ENCODE peak calls at places on chromosomes 6 and 20, in five cellular contexts. Y, E, W, B and L are unnamed samples.

GRCh38 chr6:75098709-75099108 is 107.1 kb downstream of the COL12A1 start:
- DNase-seq in W (no peak), B (peak), E (peak), Y (no peak), L (no peak)

GRCh38 chr6:55065020-55065419 is 109.3 kb upstream of the HCRTR2 start:
- DNase-seq in E (no peak), Y (no peak), W (no peak), B (no peak), L (no peak)

GRCh38 chr6:25777031-25777430 is 22.5 kb downstream of the SLC17A4 start:
- DNase-seq in E (no peak), Y (no peak), B (peak), W (no peak), L (no peak)

GRCh38 chr6:14584450-14584849 is 466.9 kb downstream of the CD83 start:
- DNase-seq in Y (no peak), E (no peak), B (no peak), W (no peak), L (no peak)

GRCh38 chr6:157300436-157300835 is 22.9 kb downstream of the TMEM242 start:
- DNase-seq in Y (no peak), W (no peak), E (no peak), B (no peak), L (no peak)

GRCh38 chr6:40832691-40833090 is 206.3 kb downstream of the UNC5CL start:
- DNase-seq in Y (no peak), B (no peak), W (no peak), E (no peak), L (no peak)

GRCh38 chr6:29561091-29561490 is 1.6 kb upstream of the UBD start:
- DNase-seq in E (no peak), B (no peak), Y (no peak), W (no peak), L (no peak)

GRCh38 chr6:165220030-165220429 is 89.4 kb downstream of the C6orf118 start:
- DNase-seq in E (no peak), W (no peak), B (no peak), Y (no peak), L (no peak)

GRCh38 chr6:137013738-137014602 is 30.8 kb downstream of the IL20RA start:
- DNase-seq in B (peak), W (no peak), Y (no peak), E (no peak), L (no peak)

GRCh38 chr6:87483929-87484328 is 11.2 kb downstream of the SLC35A1 start:
- DNase-seq in B (peak), Y (peak), W (no peak), E (no peak), L (no peak)

GRCh38 chr20:64106435-64106961 is 867 bp downstream of the NPBWR2 start:
- DNase-seq in W (peak), Y (no peak), E (no peak), B (no peak), L (no peak)

GRCh38 chr6:37809144-37809543 is 10.4 kb upstream of the ZFAND3 start:
- DNase-seq in E (peak), B (no peak), W (no peak), Y (no peak), L (no peak)

GRCh38 chr6:110233769-110234374 is 53.6 kb downstream of the CDC40 start:
- DNase-seq in E (no peak), W (no peak), Y (peak), B (no peak), L (no peak)

GRCh38 chr20:12581644-12582350 is 427.0 kb upstream of the SPTLC3 start:
- DNase-seq in E (no peak), Y (no peak), B (no peak), W (no peak), L (no peak)

GRCh38 chr6:9554806-9555205 is 860.1 kb downstream of the TFAP2A start:
- DNase-seq in B (no peak), E (no peak), Y (no peak), W (no peak), L (no peak)

GRCh38 chr6:54929245-54929909 is 82.8 kb downstream of the FAM83B start:
- DNase-seq in E (no peak), Y (no peak), W (no peak), B (no peak), L (no peak)

GRCh38 chr6:34476941-34477340 is 11.1 kb downstream of the PACSIN1 start:
- DNase-seq in Y (no peak), E (no peak), W (no peak), B (no peak), L (no peak)

GRCh38 chr20:63587256-63587655 is 13.2 kb upstream of the HELZ2 start:
- DNase-seq in Y (no peak), W (no peak), B (no peak), E (no peak), L (no peak)

GRCh38 chr6:5214570-5215052 is 46.1 kb downstream of the LYRM4 start:
- DNase-seq in Y (peak), B (peak), E (peak), W (no peak), L (no peak)

GRCh38 chr20:2920473-2920872 is 47.2 kb downstream of the PTPRA start:
- DNase-seq in Y (no peak), B (peak), W (no peak), E (no peak), L (no peak)

GRCh38 chr20:47126709-47127108 is 229.8 kb downstream of the ZMYND8 start:
- DNase-seq in W (no peak), Y (no peak), E (no peak), B (no peak), L (no peak)